ENCODE peak calls at places on chromosomes 16 and 17, in ten cellular contexts. P is activated CD4-positive, alpha-beta T cell treated with anti-CD3 and anti-CD28 coated beads, Interleukin-2, amount 50 U/mL, for 1 hour; G is AG04450; J is retina; Y is caudate nucleus; N is kidney; E is stimulated activated naive CD4-positive, alpha-beta T cell; W is HAP-1; A is fibroblast of the aortic adventitia; L is adipocyte. I is an unnamed sample.

GRCh38 chr16:28181557-28181914 is 30.2 kb downstream of the XPO6 start:
- DNase-seq in P (no peak), G (peak), J (no peak), Y (no peak), N (no peak), E (no peak), W (no peak), A (peak), L (peak), I (no peak)

GRCh38 chr17:71666047-71666446 is 454.8 kb upstream of the SOX9 start:
- DNase-seq in P (no peak), G (no peak), J (no peak), Y (no peak), N (no peak), E (no peak), W (no peak), A (no peak), L (no peak), I (no peak)

GRCh38 chr17:30921544-30922196 is at the start of gene ADAP2:
- DNase-seq in P (no peak), G (no peak), J (peak), Y (no peak), N (peak), E (no peak), W (peak), A (no peak), L (peak), I (no peak)

GRCh38 chr16:82972520-82972919 is 345.8 kb downstream of the CDH13 start:
- DNase-seq in P (no peak), G (no peak), J (peak), Y (no peak), N (no peak), E (no peak), W (no peak), A (no peak), L (no peak), I (no peak)

GRCh38 chr16:1333854-1334719 is 642 bp downstream of the BAIAP3 start:
- DNase-seq in P (no peak), G (no peak), J (peak), Y (no peak), N (no peak), E (no peak), W (no peak), A (no peak), L (peak), I (no peak)

GRCh38 chr16:10181196-10182162 is 749 bp downstream of the GRIN2A start:
- DNase-seq in P (no peak), G (no peak), J (peak), Y (peak), N (peak), E (no peak), W (peak), A (peak), L (peak), I (no peak)

GRCh38 chr16:4293822-4294457 is 21.1 kb upstream of the TFAP4 start:
- DNase-seq in P (no peak), G (no peak), J (peak), Y (no peak), N (peak), E (no peak), W (no peak), A (peak), L (peak), I (peak)

GRCh38 chr16:4797805-4798252 is 2.7 kb downstream of the SMIM22 start:
- DNase-seq in P (no peak), G (no peak), J (no peak), Y (no peak), N (peak), E (no peak), W (no peak), A (no peak), L (no peak), I (no peak)

GRCh38 chr17:80819422-80820164 is 172.0 kb upstream of the CHMP6 start:
- DNase-seq in P (no peak), G (no peak), J (no peak), Y (no peak), N (peak), E (no peak), W (no peak), A (no peak), L (no peak), I (no peak)

I was measured in NCI-H2107.